ENCODE peak calls at places on chromosomes 6 and 20, in nine cellular contexts. A is retina; D is mesenteric fat pad; X is LNCaP clone FGC; M is cardiac muscle cell; W is MV-4-11; J is fibroblast of lung; B is central memory CD8-positive, alpha-beta T cell; Q is iris pigment epithelial cell. T is an unnamed sample.

GRCh38 chr6:34560366-34561226 is 4.5 kb upstream of the SPDEF start:
- DNase-seq in Q (peak; percentile 56), D (no peak), A (peak; percentile 35), X (no peak), W (no peak), J (peak; percentile 59), B (no peak), M (peak; percentile 83), T (no peak)

GRCh38 chr20:37971561-37972127 is 61.6 kb downstream of the TTI1 start:
- DNase-seq in M (no peak), D (no peak), A (no peak), J (no peak), X (no peak), W (no peak), Q (no peak), B (no peak), T (no peak)

GRCh38 chr20:45052698-45053440 is 48.1 kb downstream of the KCNS1 start:
- DNase-seq in X (peak; percentile 22), J (peak; percentile 30), Q (peak; percentile 93), A (no peak), M (no peak), W (peak; percentile 84), B (peak; percentile 11), D (no peak), T (no peak)

GRCh38 chr6:126337323-126337722 is 2.6 kb upstream of the CENPW start:
- DNase-seq in B (no peak), Q (peak; percentile 81), A (no peak), X (no peak), W (peak; percentile 95), M (no peak), D (no peak), J (peak; percentile 89), T (peak; percentile 13)

GRCh38 chr6:30942338-30943060 is 1.7 kb downstream of the MUCL3 start:
- DNase-seq in A (peak; percentile 61), M (peak; percentile 90), B (no peak), J (peak; percentile 70), X (peak; percentile 47), Q (peak; percentile 87), D (no peak), W (no peak), T (peak; percentile 51)

GRCh38 chr6:49468042-49468441 is 4.9 kb downstream of the CENPQ start:
- DNase-seq in M (no peak), W (peak; percentile 81), Q (no peak), B (no peak), J (no peak), X (no peak), A (no peak), D (no peak), T (no peak)

GRCh38 chr6:85641916-85642773 is 541 bp downstream of the SYNCRIP start:
- DNase-seq in J (peak; percentile 49), X (no peak), B (peak; percentile 28), A (peak; percentile 88), M (peak; percentile 73), Q (peak; percentile 64), W (peak; percentile 52), D (peak; percentile 92), T (no peak)

GRCh38 chr20:60765821-60766403 is 486.1 kb upstream of the CDH4 start:
- DNase-seq in J (no peak), A (no peak), M (no peak), D (no peak), X (no peak), B (no peak), Q (no peak), W (no peak), T (no peak)

GRCh38 chr6:71906813-71907212 is 20.5 kb downstream of the RIMS1 start:
- DNase-seq in M (no peak), Q (no peak), A (no peak), J (no peak), X (no peak), W (no peak), D (no peak), B (no peak), T (no peak)

GRCh38 chr6:13248053-13248452 is 80.3 kb downstream of the TBC1D7 start:
- DNase-seq in X (peak; percentile 54), D (no peak), B (no peak), W (no peak), M (peak; percentile 54), Q (peak; percentile 63), A (peak; percentile 38), J (peak; percentile 56), T (peak; percentile 80)

GRCh38 chr6:36246511-36247268 is 23.2 kb upstream of the PNPLA1 start:
- DNase-seq in A (no peak), M (no peak), X (no peak), B (no peak), J (peak; percentile 18), W (peak; percentile 67), D (no peak), Q (peak; percentile 66), T (no peak)

GRCh38 chr6:52415333-52415732 is 4.8 kb upstream of the EFHC1 start:
- DNase-seq in A (no peak), X (no peak), M (no peak), B (no peak), Q (no peak), W (no peak), J (no peak), D (no peak), T (no peak)

GRCh38 chr6:13053080-13053479 is 275.3 kb downstream of the TBC1D7 start:
- DNase-seq in B (no peak), W (no peak), Q (no peak), D (no peak), X (no peak), J (no peak), A (no peak), M (no peak), T (no peak)

GRCh38 chr20:50312682-50313187 is 122.1 kb downstream of the CEBPB start:
- DNase-seq in W (no peak), D (peak; percentile 91), X (peak; percentile 30), M (no peak), Q (peak; percentile 28), B (no peak), J (peak; percentile 86), A (no peak), T (no peak)

GRCh38 chr20:57211949-57212889 is 54.2 kb downstream of the BMP7 start:
- DNase-seq in J (peak; percentile 67), X (no peak), W (no peak), M (peak; percentile 52), A (peak; percentile 73), Q (peak; percentile 77), D (no peak), B (no peak), T (peak; percentile 58)

GRCh38 chr20:44231713-44232468 is 15.2 kb upstream of the GDAP1L1 start:
- DNase-seq in D (peak; percentile 55), B (no peak), J (no peak), X (no peak), W (no peak), M (peak; percentile 23), A (peak; percentile 36), Q (no peak), T (no peak)